ENCODE peak calls at places on chromosomes 2 and 18, in four cellular contexts. One of them, this sample, is unnamed.
A peak's percentile ranks its signal among the peaks of the same experiment; 100 is the strongest.

GRCh38 chr2:72028351-72028995 is 119.2 kb downstream of the CYP26B1 start:
- DNase-seq in GM12878: no peak
- DNase-seq in K562: no peak
- DNase-seq in HepG2: no peak
- DNase-seq in this sample: no peak

GRCh38 chr2:177169810-177170514 is 42.6 kb upstream of the HNRNPA3 start:
- DNase-seq in K562: no peak
- DNase-seq in HepG2: peak; percentile 86
- DNase-seq in GM12878: peak; percentile 82
- DNase-seq in this sample: no peak

GRCh38 chr18:28725876-28726275 is 548.9 kb upstream of the CDH2 start:
- DNase-seq in HepG2: no peak
- DNase-seq in K562: no peak
- DNase-seq in GM12878: no peak
- DNase-seq in this sample: no peak

GRCh38 chr18:12811191-12811950 is 72.7 kb downstream of the PTPN2 start:
- DNase-seq in K562: no peak
- DNase-seq in GM12878: no peak
- DNase-seq in HepG2: no peak
- DNase-seq in this sample: no peak

GRCh38 chr2:55887906-55888625 is 35.5 kb downstream of the EFEMP1 start:
- DNase-seq in GM12878: no peak
- DNase-seq in K562: no peak
- DNase-seq in HepG2: no peak
- DNase-seq in this sample: no peak

GRCh38 chr18:3213231-3214059 is 6.3 kb downstream of the MYOM1 start:
- DNase-seq in HepG2: no peak
- DNase-seq in K562: no peak
- DNase-seq in GM12878: no peak
- DNase-seq in this sample: no peak

GRCh38 chr2:219698684-219699439 is 71.4 kb downstream of the SLC4A3 start:
- DNase-seq in K562: no peak
- DNase-seq in HepG2: no peak
- DNase-seq in GM12878: no peak
- DNase-seq in this sample: no peak

GRCh38 chr2:15599994-15600393 is 8.3 kb downstream of the DDX1 start:
- DNase-seq in HepG2: no peak
- DNase-seq in K562: no peak
- DNase-seq in GM12878: no peak
- DNase-seq in this sample: no peak

GRCh38 chr18:61628085-61628484 is 264.7 kb downstream of the RNF152 start:
- DNase-seq in K562: no peak
- DNase-seq in GM12878: no peak
- DNase-seq in HepG2: no peak
- DNase-seq in this sample: no peak

GRCh38 chr2:48092846-48093498 is 186.7 kb upstream of the FBXO11 start:
- DNase-seq in HepG2: no peak
- DNase-seq in K562: no peak
- DNase-seq in GM12878: no peak
- DNase-seq in this sample: no peak

GRCh38 chr2:95062716-95063400 is 37.4 kb downstream of the MAL start:
- DNase-seq in GM12878: peak; percentile 84
- DNase-seq in HepG2: peak; percentile 32
- DNase-seq in K562: no peak
- DNase-seq in this sample: no peak

GRCh38 chr2:128473175-128474013 is 154.7 kb upstream of the HS6ST1 start:
- DNase-seq in GM12878: peak; percentile 41
- DNase-seq in HepG2: no peak
- DNase-seq in K562: no peak
- DNase-seq in this sample: no peak

GRCh38 chr2:218780026-218780425 is 1.9 kb upstream of the CYP27A1 start:
- DNase-seq in K562: no peak
- DNase-seq in GM12878: no peak
- DNase-seq in HepG2: no peak
- DNase-seq in this sample: no peak

GRCh38 chr2:181763423-181763822 is 83.1 kb upstream of the NEUROD1 start:
- DNase-seq in GM12878: no peak
- DNase-seq in K562: no peak
- DNase-seq in HepG2: no peak
- DNase-seq in this sample: no peak

GRCh38 chr2:3827673-3828575 is 124.5 kb downstream of the DCDC2C start:
- DNase-seq in HepG2: no peak
- DNase-seq in K562: peak; percentile 21
- DNase-seq in GM12878: no peak
- DNase-seq in this sample: peak; percentile 29

GRCh38 chr2:232502901-232503791 is 15.5 kb upstream of the ECEL1 start:
- DNase-seq in K562: peak; percentile 73
- DNase-seq in HepG2: no peak
- DNase-seq in GM12878: no peak
- DNase-seq in this sample: no peak

GRCh38 chr2:45825001-45825651 is 173.7 kb downstream of the PRKCE start:
- DNase-seq in HepG2: no peak
- DNase-seq in K562: no peak
- DNase-seq in GM12878: no peak
- DNase-seq in this sample: no peak

GRCh38 chr2:69798466-69798908 is 31.0 kb upstream of the GMCL1 start:
- DNase-seq in GM12878: no peak
- DNase-seq in K562: no peak
- DNase-seq in HepG2: no peak
- DNase-seq in this sample: no peak

DNA sequence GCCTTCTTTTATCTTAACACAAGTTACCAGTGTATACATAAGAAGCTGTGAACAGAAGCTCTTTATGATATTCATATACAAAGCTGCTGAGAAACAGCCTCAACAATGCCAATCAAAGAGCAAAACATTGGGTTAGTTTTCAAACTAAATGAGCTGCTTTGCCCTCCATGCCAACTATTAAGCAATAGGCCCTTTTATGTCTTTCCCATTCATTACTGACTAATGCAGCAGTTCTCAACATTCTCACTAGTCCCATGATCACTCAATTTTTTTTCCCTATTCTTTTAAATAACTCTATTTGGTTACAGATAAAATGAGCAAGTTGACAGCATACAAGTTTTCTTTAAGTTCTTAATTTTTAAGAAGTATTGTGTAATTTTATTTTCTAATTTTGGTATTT is 57.9 kb upstream of the FRZB start:
- DNase-seq in GM12878: no peak
- DNase-seq in HepG2: no peak
- DNase-seq in K562: no peak
- DNase-seq in this sample: no peak
- TF ChIP-seq FOXM1 in GM12878: no peak
- TF ChIP-seq FOXM1 in HepG2: no peak
- TF ChIP-seq FOXM1 in K562: no peak
- TF ChIP-seq FOXM1 in this sample: no peak

GRCh38 chr2:18398833-18399232 is 161.6 kb downstream of the RDH14 start:
- DNase-seq in K562: no peak
- DNase-seq in HepG2: no peak
- DNase-seq in GM12878: no peak
- DNase-seq in this sample: no peak
- TF ChIP-seq TARDBP in K562: no peak
- TF ChIP-seq TARDBP in HepG2: no peak
- TF ChIP-seq TARDBP in GM12878: no peak
- TF ChIP-seq TARDBP in this sample: no peak

DNA sequence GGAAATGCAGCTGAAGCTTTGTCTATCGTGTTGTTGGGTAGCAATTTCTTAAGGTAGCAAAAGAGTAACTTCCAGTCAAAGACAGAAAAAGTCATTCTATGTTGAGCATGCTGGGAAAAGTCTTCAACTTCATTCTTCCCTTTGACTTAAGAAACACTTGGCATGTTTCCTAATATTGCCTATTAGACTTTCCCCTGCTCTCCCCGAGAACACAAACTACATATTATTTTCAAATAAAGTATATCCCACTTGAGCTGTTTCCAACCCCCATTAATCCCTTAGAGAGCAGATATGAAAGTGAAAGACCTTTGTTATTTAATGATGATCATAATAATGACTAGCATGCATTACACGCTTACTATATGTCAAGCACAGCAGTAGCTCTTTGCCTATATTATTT is 136.0 kb upstream of the SPOPL start:
- DNase-seq in GM12878: no peak
- DNase-seq in HepG2: no peak
- DNase-seq in K562: no peak
- DNase-seq in this sample: no peak
- TF ChIP-seq FOXM1 in GM12878: no peak
- TF ChIP-seq FOXM1 in HepG2: no peak
- TF ChIP-seq FOXM1 in K562: no peak
- TF ChIP-seq FOXM1 in this sample: no peak

GRCh38 chr2:239398536-239398935 is 2.3 kb downstream of the HDAC4 start:
- DNase-seq in HepG2: no peak
- DNase-seq in GM12878: no peak
- DNase-seq in K562: no peak
- DNase-seq in this sample: no peak

GRCh38 chr2:239397856-239398470 is 2.9 kb downstream of the HDAC4 start:
- DNase-seq in K562: no peak
- DNase-seq in HepG2: no peak
- DNase-seq in GM12878: no peak
- DNase-seq in this sample: no peak

GRCh38 chr2:239394978-239395377 is 5.8 kb downstream of the HDAC4 start:
- DNase-seq in GM12878: no peak
- DNase-seq in HepG2: no peak
- DNase-seq in K562: no peak
- DNase-seq in this sample: no peak

GRCh38 chr2:239395524-239395923 is 5.3 kb downstream of the HDAC4 start:
- DNase-seq in K562: no peak
- DNase-seq in GM12878: no peak
- DNase-seq in HepG2: no peak
- DNase-seq in this sample: no peak

DNA sequence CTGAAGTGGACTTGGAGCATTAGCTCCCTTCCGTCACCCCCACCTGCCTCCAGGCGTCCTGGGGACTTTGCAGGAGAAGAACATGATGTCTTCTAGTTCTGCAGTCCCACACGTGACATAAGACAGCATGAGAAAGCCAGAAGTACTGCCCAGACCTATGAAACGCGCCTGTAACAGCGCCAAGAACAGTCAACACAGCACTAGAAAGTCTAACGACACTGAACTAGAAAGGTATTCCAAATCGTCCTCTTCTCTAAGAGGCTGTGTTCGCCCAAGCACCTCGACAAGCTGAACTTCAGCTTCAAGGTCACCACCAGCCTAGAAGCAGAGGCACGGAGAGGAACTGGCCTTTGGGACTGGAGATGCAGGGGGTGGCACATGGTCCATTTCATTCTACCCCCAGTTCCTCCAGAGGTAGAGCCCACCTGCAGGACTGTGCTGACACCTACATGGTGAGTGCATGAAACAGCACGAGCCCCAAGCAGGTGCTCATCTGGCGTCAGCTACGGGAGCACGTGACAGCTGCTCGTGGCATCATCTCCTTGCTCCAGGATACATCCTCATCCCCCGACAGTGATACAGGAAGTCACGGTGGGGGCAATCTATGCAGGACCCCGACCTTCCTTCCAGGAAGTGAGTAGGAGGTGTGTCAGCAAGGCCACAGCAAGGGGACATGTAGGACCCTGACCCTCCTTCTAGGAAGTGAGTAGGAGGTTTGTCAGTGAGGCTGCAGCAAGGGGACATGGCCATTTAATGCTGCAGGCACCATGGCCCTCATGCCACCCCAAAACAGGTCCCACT is 3.7 kb downstream of the HDAC4 start:
- DNase-seq in GM12878: no peak
- DNase-seq in HepG2: no peak
- DNase-seq in K562: no peak
- DNase-seq in this sample: no peak
- TF ChIP-seq TARDBP in GM12878: no peak
- TF ChIP-seq TARDBP in HepG2: no peak
- TF ChIP-seq TARDBP in K562: no peak
- TF ChIP-seq TARDBP in this sample: no peak

GRCh38 chr2:20635096-20635475 is 15.8 kb downstream of the HS1BP3 start:
- DNase-seq in K562: no peak
- DNase-seq in GM12878: no peak
- DNase-seq in HepG2: no peak
- DNase-seq in this sample: no peak

GRCh38 chr2:20635698-20636584 is 15.0 kb downstream of the HS1BP3 start:
- DNase-seq in GM12878: no peak
- DNase-seq in HepG2: peak; percentile 74
- DNase-seq in K562: peak; percentile 85
- DNase-seq in this sample: peak; percentile 89

GRCh38 chr2:20633794-20634259 is 17.1 kb downstream of the HS1BP3 start:
- DNase-seq in HepG2: no peak
- DNase-seq in K562: peak; percentile 36
- DNase-seq in GM12878: no peak
- DNase-seq in this sample: no peak

GRCh38 chr2:20633001-20633400 is 17.9 kb downstream of the HS1BP3 start:
- DNase-seq in GM12878: no peak
- DNase-seq in K562: no peak
- DNase-seq in HepG2: no peak
- DNase-seq in this sample: no peak

GRCh38 chr2:20634430-20635095 is 16.3 kb downstream of the HS1BP3 start:
- DNase-seq in HepG2: no peak
- DNase-seq in GM12878: no peak
- DNase-seq in K562: no peak
- DNase-seq in this sample: no peak
- TF ChIP-seq FOXM1 in HepG2: no peak
- TF ChIP-seq FOXM1 in GM12878: no peak
- TF ChIP-seq FOXM1 in K562: no peak
- TF ChIP-seq FOXM1 in this sample: no peak

DNA sequence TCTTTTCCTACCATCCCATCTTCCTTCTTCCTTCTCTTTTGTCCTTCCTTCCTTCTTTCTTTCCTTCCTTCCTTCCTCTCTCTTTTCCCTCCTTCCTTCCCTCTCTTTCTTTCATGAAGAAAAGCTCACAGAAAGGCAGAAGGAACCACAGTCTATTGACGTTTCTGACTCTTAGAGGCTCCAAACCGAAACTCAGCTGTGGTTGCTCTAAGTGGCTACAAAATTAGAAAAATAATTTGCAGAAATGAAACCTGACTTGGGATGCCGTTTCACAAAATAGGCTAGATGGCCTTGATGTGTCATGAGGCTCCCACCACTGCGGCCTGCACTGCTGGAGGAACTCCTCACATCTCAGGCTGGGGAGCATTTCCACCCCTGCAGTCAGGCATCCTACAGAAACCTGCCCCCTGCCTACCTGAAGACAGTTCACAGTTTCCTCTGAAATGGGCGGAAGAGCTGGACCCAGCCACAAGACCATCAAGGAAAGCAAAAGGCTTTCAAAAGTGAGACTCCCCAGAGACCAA is 165.6 kb downstream of the SMAD7 start:
- DNase-seq in GM12878: peak; percentile 94
- DNase-seq in HepG2: no peak
- DNase-seq in K562: no peak
- DNase-seq in this sample: no peak
- TF ChIP-seq TARDBP in GM12878: no peak
- TF ChIP-seq TARDBP in HepG2: no peak
- TF ChIP-seq TARDBP in K562: no peak
- TF ChIP-seq TARDBP in this sample: no peak

GRCh38 chr2:39413063-39413722 is 23.9 kb downstream of the MAP4K3 start:
- DNase-seq in K562: no peak
- DNase-seq in HepG2: peak; percentile 42
- DNase-seq in GM12878: no peak
- DNase-seq in this sample: no peak

GRCh38 chr2:39411186-39411944 is 25.7 kb downstream of the MAP4K3 start:
- DNase-seq in HepG2: peak; percentile 40
- DNase-seq in GM12878: no peak
- DNase-seq in K562: no peak
- DNase-seq in this sample: no peak

GRCh38 chr2:39407516-39408296 is 29.4 kb downstream of the MAP4K3 start:
- DNase-seq in HepG2: no peak
- DNase-seq in K562: no peak
- DNase-seq in GM12878: no peak
- DNase-seq in this sample: no peak

GRCh38 chr2:39408351-39409136 is 28.5 kb downstream of the MAP4K3 start:
- DNase-seq in K562: no peak
- DNase-seq in HepG2: no peak
- DNase-seq in GM12878: peak; percentile 15
- DNase-seq in this sample: no peak

GRCh38 chr2:39409697-39410389 is 27.2 kb downstream of the MAP4K3 start:
- DNase-seq in HepG2: no peak
- DNase-seq in K562: no peak
- DNase-seq in GM12878: no peak
- DNase-seq in this sample: no peak
- TF ChIP-seq FOXM1 in HepG2: no peak
- TF ChIP-seq FOXM1 in K562: no peak
- TF ChIP-seq FOXM1 in GM12878: no peak
- TF ChIP-seq FOXM1 in this sample: no peak

This sample was measured in HEK293T.